ENCODE peak calls at places on chromosomes 5 and 9, in six cellular contexts. F is stimulated activated CD4-positive, alpha-beta T cell treated with anti-CD3 and anti-CD28 coated beads, Interleukin-2, amount 100 ng/mL, for 4 hours; I is heart right ventricle; J is PC-3; S is Calu3; V is WTC11. E is an unnamed sample.

GRCh38 chr9:6405371-6405770 is 7.6 kb upstream of the UHRF2 start:
- DNase-seq in I (no peak), V (no peak), F (no peak), S (no peak), J (no peak), E (no peak)

GRCh38 chr5:83118471-83118870 is 41.1 kb downstream of the XRCC4 start:
- DNase-seq in J (no peak), S (no peak), I (no peak), F (no peak), V (no peak), E (no peak)

GRCh38 chr5:6319116-6319515 is 59.2 kb downstream of the MED10 start:
- DNase-seq in S (no peak), V (no peak), I (no peak), F (no peak), J (peak), E (no peak)

GRCh38 chr5:149285153-149285552 is 13.5 kb downstream of the AFAP1L1 start:
- DNase-seq in S (no peak), I (no peak), F (no peak), V (no peak), J (peak), E (no peak)

GRCh38 chr5:74017786-74018211 is 391.8 kb downstream of the ARHGEF28 start:
- DNase-seq in F (no peak), S (no peak), V (no peak), J (peak), I (no peak), E (no peak)

GRCh38 chr5:127028822-127029457 is 1.4 kb downstream of the MARCHF3 start:
- DNase-seq in F (no peak), V (no peak), J (peak), S (peak), I (no peak), E (no peak)

GRCh38 chr9:86990276-86990675 is 43.0 kb upstream of the GAS1 start:
- DNase-seq in J (no peak), F (no peak), I (no peak), S (no peak), V (no peak), E (no peak)

GRCh38 chr9:135609366-135609955 is 29.9 kb downstream of the GLT6D1 start:
- DNase-seq in J (no peak), F (no peak), V (no peak), I (no peak), S (no peak), E (no peak)

GRCh38 chr5:132557425-132557805 is 638 bp downstream of the RAD50 start:
- DNase-seq in V (peak), S (peak), F (no peak), J (peak), I (peak), E (no peak)

GRCh38 chr9:127979333-127980055 is 1.3 kb downstream of the EEIG1 start:
- DNase-seq in S (peak), J (peak), V (peak), F (no peak), I (peak), E (no peak)